ENCODE peak calls at places on chromosomes 13 and 19, in eight cellular contexts. D is H1, G is IMR-90, R is HCT116, H is A549, S is K562, B is HepG2, M is GM12878. F is an unnamed sample.

GRCh38 chr19:15669440-15669839 is 3.4 kb upstream of the CYP4F12 start:
- DNase-seq in B (no peak), S (no peak), R (no peak), G (no peak), D (no peak), H (no peak), M (no peak), F (no peak)

GRCh38 chr13:94996445-94996844 is 284.1 kb upstream of the SOX21 start:
- DNase-seq in B (no peak), M (no peak), G (no peak), D (no peak), S (no peak), H (no peak), R (no peak), F (no peak)

GRCh38 chr13:40026174-40026585 is 370.7 kb downstream of the COG6 start:
- DNase-seq in H (no peak), R (no peak), M (peak; percentile 100), G (peak; percentile 11), D (no peak), B (no peak), S (no peak), F (no peak)

GRCh38 chr13:33973194-33973593 is 155.2 kb downstream of the RFC3 start:
- DNase-seq in B (no peak), H (no peak), R (no peak), M (no peak), D (no peak), G (no peak), S (no peak), F (no peak)

GRCh38 chr13:94169783-94170513 is 309.5 kb downstream of the DCT start:
- DNase-seq in B (no peak), R (no peak), G (no peak), D (no peak), S (no peak), M (no peak), H (no peak), F (no peak)

GRCh38 chr13:19665427-19665859 is 32.0 kb downstream of the MPHOSPH8 start:
- DNase-seq in S (no peak), G (no peak), D (no peak), H (no peak), R (no peak), B (no peak), M (no peak), F (peak; percentile 38)

GRCh38 chr19:38213469-38213868 is 10.6 kb downstream of the DPF1 start:
- DNase-seq in H (no peak), G (no peak), R (no peak), B (no peak), D (no peak), M (no peak), S (no peak), F (no peak)

GRCh38 chr19:51689751-51690358 is 3.3 kb upstream of the SPACA6 start:
- DNase-seq in H (peak; percentile 57), R (no peak), D (peak; percentile 83), B (no peak), M (no peak), S (peak; percentile 59), G (no peak), F (peak; percentile 77)

GRCh38 chr19:10074153-10074552 is 12.0 kb upstream of the SHFL start:
- DNase-seq in D (no peak), R (peak; percentile 40), H (no peak), S (peak; percentile 79), B (peak; percentile 60), M (no peak), G (peak; percentile 36), F (no peak)

GRCh38 chr13:106205871-106206270 is 329.6 kb downstream of the EFNB2 start:
- DNase-seq in G (no peak), H (no peak), M (no peak), D (no peak), R (no peak), B (no peak), S (no peak), F (no peak)
- TF ChIP-seq RAD21 in G (no peak), H (no peak), M (no peak), D (no peak), R (no peak), B (no peak), S (no peak), F (no peak)

GRCh38 chr13:44191504-44192171 is 182.0 kb upstream of the SERP2 start:
- DNase-seq in D (no peak), H (no peak), G (peak; percentile 70), S (peak; percentile 49), B (peak; percentile 64), R (peak; percentile 81), M (no peak), F (peak; percentile 58)
- TF ChIP-seq RAD21 in D (peak; percentile 61), H (peak; percentile 44), G (peak; percentile 68), S (peak; percentile 55), B (peak; percentile 61), R (peak; percentile 70), M (peak; percentile 61), F (peak; percentile 77)

GRCh38 chr19:45758921-45759320 is 10.1 kb downstream of the SIX5 start:
- DNase-seq in D (no peak), G (no peak), S (no peak), R (no peak), M (no peak), H (no peak), B (no peak), F (no peak)

GRCh38 chr19:45764487-45764886 is 4.6 kb downstream of the SIX5 start:
- DNase-seq in S (no peak), B (no peak), M (no peak), R (no peak), D (peak; percentile 63), H (no peak), G (no peak), F (peak; percentile 36)

GRCh38 chr19:45762870-45763631 is 6.0 kb downstream of the SIX5 start:
- DNase-seq in D (no peak), S (no peak), G (no peak), M (no peak), R (no peak), B (no peak), H (no peak), F (peak; percentile 23)

GRCh38 chr19:45763691-45764294 is 5.3 kb downstream of the SIX5 start:
- DNase-seq in S (no peak), R (no peak), H (no peak), D (peak; percentile 55), B (no peak), M (no peak), G (no peak), F (peak; percentile 25)

GRCh38 chr19:45761714-45762113 is 7.3 kb downstream of the SIX5 start:
- DNase-seq in M (no peak), R (no peak), H (no peak), G (no peak), D (peak; percentile 52), S (no peak), B (no peak), F (peak; percentile 17)
- TF ChIP-seq RAD21 in M (no peak), R (no peak), H (no peak), G (no peak), D (no peak), S (no peak), B (no peak), F (no peak)

GRCh38 chr13:110068176-110068473 is 238.8 kb downstream of the COL4A1 start:
- DNase-seq in R (no peak), M (no peak), B (no peak), S (no peak), H (no peak), D (no peak), G (no peak), F (no peak)

GRCh38 chr13:110070511-110071120 is 236.3 kb downstream of the COL4A1 start:
- DNase-seq in G (peak; percentile 77), M (no peak), B (no peak), R (no peak), S (no peak), H (no peak), D (no peak), F (no peak)

GRCh38 chr13:110070046-110070445 is 236.9 kb downstream of the COL4A1 start:
- DNase-seq in G (no peak), B (no peak), R (no peak), H (no peak), S (no peak), M (no peak), D (no peak), F (no peak)

GRCh38 chr13:110065780-110066179 is 241.2 kb downstream of the COL4A1 start:
- DNase-seq in S (no peak), M (no peak), R (no peak), G (no peak), D (no peak), B (no peak), H (no peak), F (no peak)

GRCh38 chr13:110067355-110068175 is 239.4 kb downstream of the COL4A1 start:
- DNase-seq in B (no peak), H (no peak), D (no peak), G (no peak), R (no peak), S (no peak), M (no peak), F (no peak)
- TF ChIP-seq RAD21 in B (no peak), H (no peak), D (no peak), G (no peak), R (no peak), S (no peak), M (no peak), F (no peak)

F was measured in SK-N-SH.